ENCODE peak calls at places on chromosome 1, in seven cellular contexts. W is HepG2, Y is fibroblast of mammary gland, L is brain microvascular endothelial cell, S is astrocyte of the spinal cord, Q is GM12864, V is HFF-Myc. K is an unnamed sample.

GRCh38 chr1:93878501-93878888 is 511 bp downstream of the DNTTIP2 start:
- DNase-seq in Q (peak), Y (peak), L (peak), V (no peak), S (peak), W (peak), K (no peak)

GRCh38 chr1:222372221-222372620 is 175.7 kb downstream of the HHIPL2 start:
- DNase-seq in L (no peak), W (no peak), S (peak), Q (no peak), Y (peak), V (no peak), K (no peak)

GRCh38 chr1:101112051-101112770 is 86.6 kb upstream of the DPH5 start:
- DNase-seq in W (no peak), L (no peak), V (no peak), S (no peak), Y (no peak), Q (peak), K (no peak)

GRCh38 chr1:2384941-2385481 is 6.3 kb downstream of the MORN1 start:
- DNase-seq in L (no peak), Y (no peak), Q (no peak), V (no peak), W (no peak), S (no peak), K (no peak)

GRCh38 chr1:38658883-38659282 is 200.7 kb downstream of the RRAGC start:
- DNase-seq in Y (no peak), L (no peak), V (no peak), Q (no peak), W (no peak), S (no peak), K (no peak)

GRCh38 chr1:47618830-47619229 is 181.0 kb downstream of the FOXD2 start:
- DNase-seq in W (no peak), S (no peak), Y (no peak), L (no peak), Q (no peak), V (no peak), K (no peak)

GRCh38 chr1:116166011-116166571 is 54.9 kb downstream of the MAB21L3 start:
- DNase-seq in Q (no peak), V (no peak), S (no peak), L (no peak), Y (no peak), W (no peak), K (no peak)

GRCh38 chr1:208013210-208013609 is 102.3 kb upstream of the CD34 start:
- DNase-seq in Y (no peak), S (no peak), Q (no peak), L (no peak), V (no peak), W (no peak), K (no peak)

GRCh38 chr1:178267646-178268094 is 173.8 kb downstream of the RASAL2 start:
- DNase-seq in L (no peak), S (peak), V (no peak), W (no peak), Q (no peak), Y (peak), K (no peak)

GRCh38 chr1:154998818-154999650 is 3.6 kb upstream of the ZBTB7B start:
- DNase-seq in S (peak), L (no peak), W (no peak), Y (peak), Q (no peak), V (peak), K (no peak)

GRCh38 chr1:53324321-53324720 is 3.5 kb downstream of the LRP8 start:
- DNase-seq in L (no peak), Y (peak), W (no peak), S (no peak), Q (no peak), V (no peak), K (no peak)

GRCh38 chr1:8545078-8545477 is 227.2 kb downstream of the SLC45A1 start:
- DNase-seq in S (no peak), V (no peak), L (no peak), Q (no peak), Y (no peak), W (no peak), K (no peak)

GRCh38 chr1:150546294-150546937 is 2.8 kb upstream of the ADAMTSL4 start:
- DNase-seq in V (no peak), Y (no peak), W (no peak), Q (no peak), L (no peak), S (no peak), K (no peak)
- TF ChIP-seq CTCF in V (no peak), Y (no peak), W (no peak), Q (no peak), L (no peak), S (no peak), K (no peak)

GRCh38 chr1:44409019-44409602 is 4.1 kb downstream of the RNF220 start:
- DNase-seq in L (no peak), Y (no peak), V (no peak), Q (no peak), S (no peak), W (no peak), K (no peak)
- H3K4me3 ChIP-seq in L (no peak), Y (no peak), V (no peak), Q (no peak), S (peak), W (no peak), K (no peak)

DNA sequence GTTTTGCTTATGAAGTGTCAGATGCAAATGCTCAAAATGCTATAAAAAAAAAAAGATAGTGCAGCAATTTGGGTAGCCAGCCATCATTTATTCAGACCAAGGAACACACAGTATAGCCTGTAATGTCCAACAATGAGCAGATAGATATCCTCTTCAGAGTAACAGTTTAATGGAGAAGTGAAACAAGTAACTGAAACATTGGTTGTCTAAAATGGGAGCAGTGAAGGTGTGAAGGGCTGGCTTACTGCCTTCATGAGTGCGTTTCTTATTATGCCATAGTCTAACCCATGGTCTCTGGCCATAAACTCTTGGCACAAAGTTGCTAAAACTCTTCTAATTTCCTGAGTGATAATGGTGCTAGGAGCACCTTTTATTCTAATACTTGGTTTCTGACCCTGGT is 11.4 kb downstream of the RGS5 start:
- DNase-seq in L (no peak), V (no peak), Q (peak), W (no peak), Y (no peak), S (no peak), K (no peak)
- TF ChIP-seq CTCF in L (no peak), V (no peak), Q (no peak), W (no peak), Y (no peak), S (no peak), K (no peak)

DNA sequence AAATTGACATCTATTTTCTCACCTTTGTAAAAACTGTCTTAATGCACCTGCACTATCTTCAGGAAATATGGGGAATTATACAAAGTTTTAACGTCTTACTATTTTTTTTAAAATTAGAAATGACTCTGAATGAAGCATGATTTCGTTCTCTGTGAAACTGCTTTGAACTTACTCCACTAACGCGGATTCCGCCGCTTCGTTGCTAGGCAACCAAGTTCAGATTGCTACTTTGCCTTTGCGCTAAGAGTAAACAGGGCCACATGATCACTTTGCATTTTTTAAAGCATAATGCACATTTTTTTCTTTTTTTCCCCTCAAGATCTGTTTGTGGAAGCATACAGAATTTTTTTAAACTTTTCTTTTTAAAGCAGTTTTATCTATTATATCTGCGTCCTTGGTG is 690.5 kb downstream of the BRINP3 start:
- DNase-seq in S (peak), Y (no peak), Q (no peak), V (no peak), W (peak), L (no peak), K (no peak)
- H3K4me3 ChIP-seq in S (no peak), Y (no peak), Q (no peak), V (no peak), W (no peak), L (no peak), K (peak)

GRCh38 chr1:44103270-44104131 is 15.1 kb upstream of the KLF17 start:
- DNase-seq in S (no peak), Q (no peak), V (no peak), L (peak), W (peak), Y (peak), K (no peak)
- TF ChIP-seq CTCF in S (peak), Q (peak), V (peak), L (peak), W (peak), Y (peak), K (peak)

DNA sequence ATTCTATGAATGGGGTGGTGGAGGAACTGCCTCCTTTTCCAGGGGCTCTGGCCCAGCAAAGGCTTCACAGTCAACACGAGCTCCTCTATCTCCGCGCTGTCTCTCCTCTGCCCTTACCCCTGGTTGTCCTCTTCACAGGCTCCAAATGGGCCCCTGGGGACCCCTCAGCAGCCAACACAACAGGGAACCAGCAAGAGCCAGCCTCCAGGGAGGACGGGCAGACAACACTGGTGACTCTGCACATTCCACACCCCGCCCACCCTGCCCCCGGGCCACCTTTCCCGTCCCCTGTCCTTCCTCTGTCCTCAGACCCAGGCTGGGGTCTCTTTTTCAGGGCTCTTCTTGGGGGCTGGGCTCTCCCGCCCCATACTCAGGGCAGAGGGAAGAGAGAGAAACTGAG is 17.5 kb upstream of the ETV3 start:
- DNase-seq in W (peak), Y (no peak), V (no peak), L (no peak), Q (no peak), S (no peak), K (no peak)
- H3K4me3 ChIP-seq in W (peak), Y (no peak), V (no peak), L (peak), Q (no peak), S (no peak), K (no peak)

GRCh38 chr1:39898648-39899603 is 2.8 kb downstream of the MYCL start:
- DNase-seq in Y (peak), W (peak), Q (no peak), S (peak), L (peak), V (peak), K (peak)

GRCh38 chr1:39895096-39895495 is 6.6 kb downstream of the MYCL start:
- DNase-seq in S (no peak), V (no peak), Q (no peak), L (no peak), W (no peak), Y (no peak), K (no peak)

GRCh38 chr1:39895731-39896480 is 5.8 kb downstream of the MYCL start:
- DNase-seq in Y (peak), S (no peak), Q (no peak), V (no peak), W (no peak), L (no peak), K (no peak)

GRCh38 chr1:39898146-39898545 is 3.6 kb downstream of the MYCL start:
- DNase-seq in Y (no peak), W (no peak), V (no peak), L (no peak), S (no peak), Q (no peak), K (no peak)

GRCh38 chr1:39896909-39897685 is 4.6 kb downstream of the MYCL start:
- DNase-seq in S (peak), V (no peak), W (no peak), Y (peak), Q (no peak), L (peak), K (no peak)
- TF ChIP-seq CTCF in S (no peak), V (no peak), W (no peak), Y (no peak), Q (no peak), L (no peak), K (no peak)

GRCh38 chr1:162632234-162632666 is at the start of gene DDR2:
- DNase-seq in Q (no peak), V (peak), Y (peak), W (no peak), S (peak), L (peak), K (no peak)
- H3K4me3 ChIP-seq in Q (peak), V (peak), Y (peak), W (no peak), S (peak), L (peak), K (peak)

DNA sequence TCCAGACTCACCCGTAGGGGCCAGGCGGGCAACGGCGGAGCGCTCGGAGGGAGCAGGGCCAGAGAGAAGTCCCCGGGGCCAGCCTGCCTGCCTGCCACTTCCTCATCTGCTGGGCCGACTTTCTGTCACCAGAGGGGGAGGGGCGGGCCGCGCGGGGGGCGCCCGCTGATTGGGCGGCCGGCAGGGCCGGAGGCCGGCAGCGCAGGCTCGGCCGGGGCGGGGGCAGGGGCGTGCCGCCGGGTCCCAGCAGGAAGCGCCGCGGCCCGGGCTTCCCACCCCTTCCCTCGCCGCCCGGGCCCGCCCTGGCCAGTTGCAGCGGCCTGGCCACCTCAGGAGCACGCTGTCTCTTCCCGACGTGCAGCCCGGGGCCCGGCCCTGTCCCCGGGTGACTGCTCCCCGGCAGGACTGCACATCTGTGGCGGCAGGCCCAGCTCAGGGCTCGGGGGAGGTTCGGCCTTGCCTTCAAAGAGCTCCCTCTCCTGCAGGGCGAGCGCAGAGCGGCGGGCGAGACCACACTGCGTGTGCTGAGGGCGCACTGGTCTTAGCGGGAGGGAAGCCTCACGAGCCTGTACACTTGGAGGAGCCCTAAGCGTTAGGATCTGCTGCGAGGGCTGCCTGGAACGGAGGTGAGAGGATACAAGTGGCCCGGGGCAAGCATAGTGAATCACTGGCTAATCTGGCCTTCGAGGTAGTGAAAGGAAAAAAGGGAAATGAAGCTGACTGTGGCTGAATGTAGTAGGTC is at the start of gene ELOVL1:
- DNase-seq in W (peak), S (peak), Q (peak), V (no peak), Y (peak), L (peak), K (peak)
- TF ChIP-seq CTCF in W (peak), S (peak), Q (peak), V (no peak), Y (peak), L (peak), K (peak)

DNA sequence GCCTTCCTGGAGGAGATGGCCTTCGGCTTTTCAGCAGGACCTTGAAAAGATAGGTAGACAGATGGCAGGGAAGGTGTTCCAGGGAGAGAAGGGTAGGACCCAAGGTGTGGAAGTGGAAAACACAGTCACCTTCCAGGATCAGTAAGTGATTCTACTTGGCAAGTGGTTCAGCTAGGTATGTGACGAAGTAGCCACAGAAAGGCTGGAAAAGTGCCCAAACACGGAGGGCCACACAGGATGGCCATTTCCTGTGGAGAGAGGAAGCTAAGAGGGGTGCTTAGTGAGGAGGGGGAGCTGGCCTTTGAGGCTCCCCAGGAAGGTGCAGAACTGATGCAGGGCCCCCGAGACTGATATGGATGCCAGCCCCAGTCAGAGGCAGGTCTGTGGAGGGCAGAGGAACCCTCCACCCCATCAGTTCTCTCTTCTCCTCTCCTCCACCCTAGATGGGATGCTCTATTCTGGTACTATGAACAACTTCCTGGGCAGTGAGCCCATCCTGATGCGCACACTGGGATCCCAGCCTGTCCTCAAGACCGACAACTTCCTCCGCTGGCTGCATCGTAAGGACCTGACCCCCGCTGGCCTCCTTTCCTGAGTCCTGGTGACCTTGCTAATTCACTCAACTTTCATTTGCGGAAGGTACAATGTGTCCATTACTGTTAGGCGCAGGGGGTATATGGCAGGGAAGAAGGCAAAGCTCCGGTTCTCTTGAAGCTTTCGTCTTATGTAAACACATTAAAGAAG is 6.8 kb downstream of the SEMA4A start:
- DNase-seq in L (no peak), W (no peak), S (no peak), Y (no peak), V (no peak), Q (no peak), K (no peak)
- H3K4me3 ChIP-seq in L (peak), W (no peak), S (peak), Y (peak), V (peak), Q (no peak), K (no peak)